ENCODE peak calls at places on chromosome 1, in six cellular contexts. U is kidney tubule cell; X is left ventricle myocardium superior; M is NCI-H1092; R is stimulated activated CD4-positive, alpha-beta T cell treated with anti-CD3 and anti-CD28 coated beads, Interleukin-2, amount 100 ng/mL, for 48 hours; N is HEK293T. Y is an unnamed sample.

GRCh38 chr1:86380257-86380861 is 15.8 kb downstream of the ODF2L start:
- DNase-seq in U (peak; percentile 72), X (no peak), M (peak; percentile 26), R (no peak), N (peak; percentile 59), Y (peak; percentile 62)

GRCh38 chr1:112686835-112687234 is 12.4 kb downstream of the MOV10 start:
- DNase-seq in U (no peak), X (no peak), M (no peak), R (no peak), N (no peak), Y (no peak)

GRCh38 chr1:222788328-222789156 is 26.3 kb upstream of the DISP1 start:
- DNase-seq in U (no peak), X (no peak), M (no peak), R (no peak), N (no peak), Y (no peak)

GRCh38 chr1:214515544-214516433 is 35.6 kb downstream of the PTPN14 start:
- DNase-seq in U (no peak), X (no peak), M (no peak), R (no peak), N (no peak), Y (no peak)

GRCh38 chr1:202018476-202019234 is 8.3 kb downstream of the ELF3 start:
- DNase-seq in U (peak; percentile 96), X (no peak), M (peak; percentile 66), R (no peak), N (no peak), Y (peak; percentile 42)

GRCh38 chr1:233868461-233868860 is 36.0 kb upstream of the SLC35F3 start:
- DNase-seq in U (peak; percentile 27), X (no peak), M (no peak), R (no peak), N (no peak), Y (no peak)

GRCh38 chr1:941588-942383 is 17.3 kb downstream of the NOC2L start:
- DNase-seq in U (peak; percentile 50), X (peak; percentile 86), M (peak; percentile 62), R (no peak), N (peak; percentile 85), Y (peak; percentile 44)

GRCh38 chr1:6125366-6125765 is 54.8 kb downstream of the CHD5 start:
- DNase-seq in U (no peak), X (no peak), M (no peak), R (no peak), N (no peak), Y (no peak)

GRCh38 chr1:203368624-203369451 is 17.9 kb upstream of the FMOD start:
- DNase-seq in U (no peak), X (peak; percentile 60), M (peak; percentile 28), R (no peak), N (no peak), Y (no peak)

GRCh38 chr1:84611796-84612195 is 37.6 kb upstream of the CTBS start:
- DNase-seq in U (no peak), X (no peak), M (no peak), R (no peak), N (no peak), Y (no peak)

GRCh38 chr1:81029266-81029665 is 771.5 kb upstream of the ADGRL2 start:
- DNase-seq in U (no peak), X (no peak), M (no peak), R (no peak), N (no peak), Y (no peak)

GRCh38 chr1:59230622-59231021 is 66.3 kb upstream of the FGGY start:
- DNase-seq in U (no peak), X (no peak), M (no peak), R (no peak), N (no peak), Y (no peak)

GRCh38 chr1:93816970-93817738 is 61.9 kb downstream of the DNTTIP2 start:
- DNase-seq in U (no peak), X (no peak), M (no peak), R (no peak), N (no peak), Y (no peak)

GRCh38 chr1:41383094-41383852 is 22.0 kb downstream of the FOXO6 start:
- DNase-seq in U (peak; percentile 50), X (no peak), M (no peak), R (no peak), N (no peak), Y (peak; percentile 68)

GRCh38 chr1:171226757-171227370 is 21.4 kb upstream of the FMO1 start:
- DNase-seq in U (peak; percentile 73), X (no peak), M (peak; percentile 17), R (no peak), N (peak; percentile 68), Y (peak; percentile 60)

Y was measured in ACHN.